ENCODE peak calls at places on chromosomes 11 and 22, in six cellular contexts. E, J, I, A, K and H are unnamed samples.
A peak's percentile ranks its signal among the peaks of the same experiment; 100 is the strongest.

GRCh38 chr11:46918778-46919513 is 596 bp upstream of the LRP4 start:
- DNase-seq in K (no peak), A (no peak), J (no peak), I (no peak), E (no peak), H (peak; percentile 68)

GRCh38 chr11:131874070-131874469 is 503.7 kb downstream of the NTM start:
- DNase-seq in I (no peak), K (no peak), E (no peak), J (no peak), A (peak; percentile 23), H (no peak)

GRCh38 chr11:115197433-115197832 is 306.8 kb downstream of the CADM1 start:
- DNase-seq in K (no peak), E (no peak), J (no peak), I (no peak), A (no peak), H (no peak)

GRCh38 chr22:28761449-28761755 is 11.1 kb upstream of the CCDC117 start:
- DNase-seq in E (no peak), K (no peak), J (no peak), A (no peak), I (no peak), H (no peak)

GRCh38 chr11:3929232-3929631 is 73.8 kb downstream of the STIM1 start:
- DNase-seq in I (no peak), A (no peak), K (no peak), E (no peak), J (no peak), H (no peak)

GRCh38 chr11:34860034-34860433 is 56.1 kb downstream of the APIP start:
- DNase-seq in I (no peak), J (peak; percentile 62), K (no peak), E (no peak), A (peak; percentile 94), H (no peak)

GRCh38 chr22:40036591-40037225 is 42.0 kb downstream of the FAM83F start:
- DNase-seq in E (peak; percentile 43), I (peak; percentile 79), A (peak; percentile 75), K (peak; percentile 43), J (peak; percentile 47), H (no peak)

GRCh38 chr11:34926101-34926830 is 9.8 kb downstream of the PDHX start:
- DNase-seq in J (no peak), I (peak; percentile 71), E (no peak), A (peak; percentile 56), K (no peak), H (no peak)

GRCh38 chr11:128235446-128235845 is 351.9 kb downstream of the ETS1 start:
- DNase-seq in A (no peak), J (no peak), I (no peak), E (no peak), K (no peak), H (no peak)

GRCh38 chr22:32623943-32624342 is 149.3 kb downstream of the FBXO7 start:
- DNase-seq in K (peak; percentile 60), I (no peak), E (peak; percentile 56), A (peak; percentile 13), J (peak; percentile 71), H (peak; percentile 80)

GRCh38 chr11:44623716-44624491 is 58.4 kb downstream of the CD82 start:
- DNase-seq in A (no peak), E (no peak), K (peak; percentile 29), I (no peak), J (peak; percentile 10), H (peak; percentile 13)

GRCh38 chr22:46044718-46045458 is 67.9 kb upstream of the WNT7B start:
- DNase-seq in K (no peak), E (no peak), I (no peak), A (no peak), J (no peak), H (peak; percentile 91)

GRCh38 chr11:2762451-2762850 is 62.7 kb upstream of the KCNQ1OT1 start:
- DNase-seq in K (peak; percentile 26), E (peak; percentile 1), J (no peak), A (no peak), I (no peak), H (peak; percentile 78)

GRCh38 chr22:23236440-23237139 is 56.3 kb downstream of the BCR start:
- DNase-seq in E (no peak), A (no peak), I (no peak), K (no peak), J (no peak), H (no peak)